ENCODE peak calls at places on chromosomes 5 and 9, in nine cellular contexts. F is T1000; E is SJSA1; L is neural crest cell; W is activated CD4-positive, alpha-beta T cell treated with anti-CD3 and anti-CD28 coated beads, Interleukin-2, amount 50 U/mL, for 1 hour; M is GM18507; D is frontal cortex; V is NCI-H2081; R is NCI-H1930. Z is an unnamed sample.

GRCh38 chr9:14485366-14485765 is 171.4 kb upstream of the NFIB start:
- DNase-seq in F (no peak), E (peak; percentile 46), L (no peak), W (no peak), M (no peak), D (no peak), V (no peak), R (no peak), Z (no peak)

GRCh38 chr5:143887302-143887638 is 75.3 kb downstream of the HMHB1 start:
- DNase-seq in F (no peak), E (peak; percentile 71), L (no peak), W (no peak), M (no peak), D (no peak), V (peak; percentile 70), R (no peak), Z (no peak)

GRCh38 chr9:23342296-23342695 is 483.7 kb downstream of the ELAVL2 start:
- DNase-seq in F (no peak), E (no peak), L (no peak), W (no peak), M (no peak), D (peak; percentile 6), V (no peak), R (no peak), Z (no peak)

GRCh38 chr5:58317009-58317408 is 142.9 kb downstream of the PLK2 start:
- DNase-seq in F (no peak), E (no peak), L (no peak), W (no peak), M (no peak), D (no peak), V (no peak), R (no peak), Z (no peak)

GRCh38 chr9:37325778-37326177 is 96.7 kb upstream of the GRHPR start:
- DNase-seq in F (no peak), E (no peak), L (no peak), W (no peak), M (no peak), D (no peak), V (peak; percentile 7), R (peak; percentile 26), Z (no peak)

GRCh38 chr9:106675780-106676179 is 187.2 kb upstream of the ZNF462 start:
- DNase-seq in F (no peak), E (no peak), L (no peak), W (no peak), M (no peak), D (no peak), V (no peak), R (no peak), Z (no peak)

GRCh38 chr9:70094747-70095146 is 51.1 kb downstream of the MAMDC2 start:
- DNase-seq in F (no peak), E (no peak), L (no peak), W (no peak), M (no peak), D (no peak), V (no peak), R (no peak), Z (no peak)

GRCh38 chr9:105431413-105432246 is 16.2 kb upstream of the FSD1L start:
- DNase-seq in F (no peak), E (no peak), L (no peak), W (no peak), M (no peak), D (no peak), V (no peak), R (no peak), Z (no peak)

GRCh38 chr5:32274548-32275420 is 38.0 kb downstream of the MTMR12 start:
- DNase-seq in F (no peak), E (no peak), L (no peak), W (no peak), M (no peak), D (no peak), V (no peak), R (no peak), Z (no peak)

GRCh38 chr9:110069326-110070248 is 138.4 kb downstream of the C9orf152 start:
- DNase-seq in F (peak; percentile 54), E (no peak), L (no peak), W (no peak), M (no peak), D (no peak), V (no peak), R (no peak), Z (no peak)

GRCh38 chr5:173397531-173397930 is 69.3 kb upstream of the STC2 start:
- DNase-seq in F (no peak), E (no peak), L (no peak), W (no peak), M (no peak), D (no peak), V (no peak), R (no peak), Z (no peak)

GRCh38 chr9:121437891-121438290 is 61.8 kb downstream of the GGTA1 start:
- DNase-seq in F (no peak), E (no peak), L (no peak), W (no peak), M (no peak), D (no peak), V (no peak), R (no peak), Z (no peak)

GRCh38 chr5:144352732-144353317 is 182.2 kb downstream of the KCTD16 start:
- DNase-seq in F (no peak), E (no peak), L (no peak), W (no peak), M (no peak), D (no peak), V (no peak), R (no peak), Z (no peak)

GRCh38 chr9:121154782-121155181 is 46.9 kb downstream of the RAB14 start:
- DNase-seq in F (no peak), E (no peak), L (no peak), W (no peak), M (no peak), D (no peak), V (no peak), R (no peak), Z (no peak)

GRCh38 chr5:75588666-75589065 is 22.6 kb upstream of the ANKDD1B start:
- DNase-seq in F (no peak), E (no peak), L (no peak), W (no peak), M (no peak), D (no peak), V (no peak), R (no peak), Z (no peak)

GRCh38 chr5:88713818-88714217 is 169.2 kb downstream of the MEF2C start:
- DNase-seq in F (no peak), E (no peak), L (no peak), W (no peak), M (no peak), D (no peak), V (no peak), R (no peak), Z (no peak)

GRCh38 chr9:120729796-120730195 is 15.5 kb upstream of the MEGF9 start:
- DNase-seq in F (no peak), E (no peak), L (no peak), W (no peak), M (no peak), D (no peak), V (no peak), R (no peak), Z (no peak)

GRCh38 chr5:169650701-169651331 is 13.7 kb downstream of the DOCK2 start:
- DNase-seq in F (no peak), E (no peak), L (no peak), W (no peak), M (no peak), D (no peak), V (no peak), R (no peak), Z (peak; percentile 76)

GRCh38 chr5:176742246-176743105 is 67.9 kb upstream of the UNC5A start:
- DNase-seq in F (no peak), E (peak; percentile 38), L (no peak), W (no peak), M (no peak), D (no peak), V (no peak), R (no peak), Z (no peak)

GRCh38 chr5:58972301-58972700 is 389.4 kb downstream of the RAB3C start:
- DNase-seq in F (no peak), E (no peak), L (no peak), W (no peak), M (no peak), D (no peak), V (no peak), R (no peak), Z (no peak)

GRCh38 chr9:99176527-99177013 is 45.2 kb downstream of the ALG2 start:
- DNase-seq in F (no peak), E (no peak), L (no peak), W (no peak), M (no peak), D (no peak), V (no peak), R (peak; percentile 73), Z (no peak)

GRCh38 chr5:14035859-14036440 is 91.5 kb upstream of the DNAH5 start:
- DNase-seq in F (peak; percentile 73), E (peak; percentile 88), L (no peak), W (no peak), M (no peak), D (peak; percentile 45), V (no peak), R (no peak), Z (no peak)

GRCh38 chr5:134086943-134087305 is 27.6 kb upstream of the TCF7 start:
- DNase-seq in F (no peak), E (no peak), L (no peak), W (peak; percentile 85), M (no peak), D (no peak), V (no peak), R (no peak), Z (no peak)

GRCh38 chr5:127702913-127703575 is at the start of gene CCDC192:
- DNase-seq in F (no peak), E (no peak), L (no peak), W (no peak), M (no peak), D (no peak), V (no peak), R (no peak), Z (no peak)

GRCh38 chr5:145903113-145903512 is 30.3 kb upstream of the GRXCR2 start:
- DNase-seq in F (no peak), E (no peak), L (no peak), W (no peak), M (no peak), D (no peak), V (no peak), R (no peak), Z (no peak)

GRCh38 chr5:312845-313244 is 8.7 kb upstream of the AHRR start:
- DNase-seq in F (no peak), E (no peak), L (no peak), W (no peak), M (no peak), D (no peak), V (no peak), R (no peak), Z (no peak)

GRCh38 chr5:134511796-134512660 is 13.4 kb upstream of the JADE2 start:
- DNase-seq in F (no peak), E (no peak), L (no peak), W (no peak), M (no peak), D (no peak), V (no peak), R (no peak), Z (no peak)

GRCh38 chr9:68709291-68709970 is 4.4 kb downstream of the PIP5K1B start:
- DNase-seq in F (no peak), E (no peak), L (no peak), W (no peak), M (no peak), D (no peak), V (no peak), R (no peak), Z (no peak)

GRCh38 chr5:171137768-171138540 is 171.1 kb upstream of the TLX3 start:
- DNase-seq in F (no peak), E (no peak), L (no peak), W (no peak), M (no peak), D (no peak), V (no peak), R (no peak), Z (no peak)

GRCh38 chr9:95570150-95570549 is 53.4 kb upstream of the PTCH1 start:
- DNase-seq in F (no peak), E (peak; percentile 83), L (no peak), W (no peak), M (no peak), D (no peak), V (no peak), R (no peak), Z (no peak)

GRCh38 chr5:122584411-122585110 is 190.3 kb upstream of the SNX2 start:
- DNase-seq in F (no peak), E (no peak), L (no peak), W (no peak), M (no peak), D (no peak), V (no peak), R (no peak), Z (no peak)